ENCODE peak calls at places on chromosomes 1 and 21, in six cellular contexts. One of them, this sample, is unnamed.

GRCh38 chr1:233102381-233102780 is 152.0 kb downstream of the NTPCR start:
- DNase-seq in left ventricle myocardium inferior: no peak
- DNase-seq in substantia nigra: no peak
- DNase-seq in lower lobe of right lung: no peak
- DNase-seq in CD8-positive, alpha-beta memory T cell: no peak
- DNase-seq in HepG2: no peak
- DNase-seq in this sample: no peak

GRCh38 chr1:181318858-181319235 is 164.5 kb upstream of the CACNA1E start:
- DNase-seq in left ventricle myocardium inferior: no peak
- DNase-seq in substantia nigra: no peak
- DNase-seq in lower lobe of right lung: no peak
- DNase-seq in CD8-positive, alpha-beta memory T cell: no peak
- DNase-seq in HepG2: no peak
- DNase-seq in this sample: no peak

GRCh38 chr1:243598433-243598832 is 251.6 kb downstream of the AKT3 start:
- DNase-seq in left ventricle myocardium inferior: no peak
- DNase-seq in substantia nigra: no peak
- DNase-seq in lower lobe of right lung: no peak
- DNase-seq in CD8-positive, alpha-beta memory T cell: peak; percentile 52
- DNase-seq in HepG2: no peak
- DNase-seq in this sample: no peak

GRCh38 chr21:14414932-14415508 is 32.1 kb upstream of the HSPA13 start:
- DNase-seq in left ventricle myocardium inferior: no peak
- DNase-seq in substantia nigra: no peak
- DNase-seq in lower lobe of right lung: no peak
- DNase-seq in CD8-positive, alpha-beta memory T cell: no peak
- DNase-seq in HepG2: no peak
- DNase-seq in this sample: no peak

GRCh38 chr1:41713557-41714327 is 205.0 kb downstream of the HIVEP3 start:
- DNase-seq in left ventricle myocardium inferior: no peak
- DNase-seq in substantia nigra: no peak
- DNase-seq in lower lobe of right lung: no peak
- DNase-seq in CD8-positive, alpha-beta memory T cell: no peak
- DNase-seq in HepG2: no peak
- DNase-seq in this sample: no peak

GRCh38 chr21:43262427-43262826 is 93.6 kb downstream of the CRYAA start:
- DNase-seq in left ventricle myocardium inferior: peak; percentile 4
- DNase-seq in substantia nigra: no peak
- DNase-seq in lower lobe of right lung: peak; percentile 33
- DNase-seq in CD8-positive, alpha-beta memory T cell: peak; percentile 47
- DNase-seq in HepG2: no peak
- DNase-seq in this sample: no peak

GRCh38 chr1:204455831-204456145 is 38.8 kb downstream of the PIK3C2B start:
- DNase-seq in left ventricle myocardium inferior: no peak
- DNase-seq in substantia nigra: no peak
- DNase-seq in lower lobe of right lung: no peak
- DNase-seq in CD8-positive, alpha-beta memory T cell: no peak
- DNase-seq in HepG2: no peak
- DNase-seq in this sample: no peak

GRCh38 chr1:53368314-53369033 is 40.6 kb upstream of the LRP8 start:
- DNase-seq in left ventricle myocardium inferior: peak; percentile 42
- DNase-seq in substantia nigra: peak; percentile 44
- DNase-seq in lower lobe of right lung: no peak
- DNase-seq in CD8-positive, alpha-beta memory T cell: no peak
- DNase-seq in HepG2: no peak
- DNase-seq in this sample: no peak

GRCh38 chr1:24392604-24392946 is 21.0 kb downstream of the STPG1 start:
- DNase-seq in left ventricle myocardium inferior: no peak
- DNase-seq in substantia nigra: no peak
- DNase-seq in lower lobe of right lung: no peak
- DNase-seq in CD8-positive, alpha-beta memory T cell: no peak
- DNase-seq in HepG2: no peak
- DNase-seq in this sample: no peak

GRCh38 chr1:37100310-37100709 is 66.0 kb upstream of the GRIK3 start:
- DNase-seq in left ventricle myocardium inferior: no peak
- DNase-seq in substantia nigra: no peak
- DNase-seq in lower lobe of right lung: no peak
- DNase-seq in CD8-positive, alpha-beta memory T cell: no peak
- DNase-seq in HepG2: no peak
- DNase-seq in this sample: no peak

GRCh38 chr1:103108525-103109150 is 316 bp upstream of the COL11A1 start:
- DNase-seq in left ventricle myocardium inferior: no peak
- DNase-seq in substantia nigra: peak; percentile 66
- DNase-seq in lower lobe of right lung: no peak
- DNase-seq in CD8-positive, alpha-beta memory T cell: no peak
- DNase-seq in HepG2: no peak
- DNase-seq in this sample: no peak

GRCh38 chr1:220700591-220701179 is 10.5 kb downstream of the C1orf115 start:
- DNase-seq in left ventricle myocardium inferior: no peak
- DNase-seq in substantia nigra: peak; percentile 4
- DNase-seq in lower lobe of right lung: no peak
- DNase-seq in CD8-positive, alpha-beta memory T cell: no peak
- DNase-seq in HepG2: no peak
- DNase-seq in this sample: no peak

GRCh38 chr1:3423896-3424610 is 30.4 kb upstream of the ARHGEF16 start:
- DNase-seq in left ventricle myocardium inferior: no peak
- DNase-seq in substantia nigra: no peak
- DNase-seq in lower lobe of right lung: no peak
- DNase-seq in CD8-positive, alpha-beta memory T cell: no peak
- DNase-seq in HepG2: no peak
- DNase-seq in this sample: no peak

GRCh38 chr1:110262846-110263631 is 52.9 kb downstream of the KCNC4 start:
- DNase-seq in left ventricle myocardium inferior: no peak
- DNase-seq in substantia nigra: no peak
- DNase-seq in lower lobe of right lung: no peak
- DNase-seq in CD8-positive, alpha-beta memory T cell: no peak
- DNase-seq in HepG2: no peak
- DNase-seq in this sample: peak; percentile 23

GRCh38 chr1:229661022-229661877 is 35.2 kb downstream of the URB2 start:
- DNase-seq in left ventricle myocardium inferior: peak; percentile 77
- DNase-seq in substantia nigra: peak; percentile 82
- DNase-seq in lower lobe of right lung: peak; percentile 86
- DNase-seq in CD8-positive, alpha-beta memory T cell: peak; percentile 75
- DNase-seq in HepG2: peak; percentile 32
- DNase-seq in this sample: peak; percentile 79

GRCh38 chr1:213020016-213020415 is 4.3 kb upstream of the ANGEL2 start:
- DNase-seq in left ventricle myocardium inferior: no peak
- DNase-seq in substantia nigra: no peak
- DNase-seq in lower lobe of right lung: no peak
- DNase-seq in CD8-positive, alpha-beta memory T cell: no peak
- DNase-seq in HepG2: no peak
- DNase-seq in this sample: no peak

GRCh38 chr21:45122432-45123132 is 48.2 kb downstream of the ADARB1 start:
- DNase-seq in left ventricle myocardium inferior: no peak
- DNase-seq in substantia nigra: no peak
- DNase-seq in lower lobe of right lung: no peak
- DNase-seq in CD8-positive, alpha-beta memory T cell: no peak
- DNase-seq in HepG2: no peak
- DNase-seq in this sample: peak; percentile 54

GRCh38 chr1:48203287-48203900 is 19.1 kb upstream of the SLC5A9 start:
- DNase-seq in left ventricle myocardium inferior: no peak
- DNase-seq in substantia nigra: no peak
- DNase-seq in lower lobe of right lung: no peak
- DNase-seq in CD8-positive, alpha-beta memory T cell: no peak
- DNase-seq in HepG2: peak; percentile 33
- DNase-seq in this sample: peak; percentile 39

GRCh38 chr1:173420330-173420806 is 56.8 kb upstream of the PRDX6 start:
- DNase-seq in left ventricle myocardium inferior: peak; percentile 26
- DNase-seq in substantia nigra: peak; percentile 40
- DNase-seq in lower lobe of right lung: peak; percentile 58
- DNase-seq in CD8-positive, alpha-beta memory T cell: peak; percentile 64
- DNase-seq in HepG2: peak; percentile 64
- DNase-seq in this sample: peak; percentile 79

GRCh38 chr1:156584813-156585212 is 5.3 kb downstream of the TTC24 start:
- DNase-seq in left ventricle myocardium inferior: no peak
- DNase-seq in substantia nigra: no peak
- DNase-seq in lower lobe of right lung: no peak
- DNase-seq in CD8-positive, alpha-beta memory T cell: no peak
- DNase-seq in HepG2: peak; percentile 28
- DNase-seq in this sample: peak; percentile 67

GRCh38 chr1:115592264-115592663 is 49.5 kb upstream of the VANGL1 start:
- DNase-seq in left ventricle myocardium inferior: no peak
- DNase-seq in substantia nigra: no peak
- DNase-seq in lower lobe of right lung: no peak
- DNase-seq in CD8-positive, alpha-beta memory T cell: no peak
- DNase-seq in HepG2: no peak
- DNase-seq in this sample: no peak

GRCh38 chr1:2585318-2586092 is 1.1 kb upstream of the PRXL2B start:
- DNase-seq in left ventricle myocardium inferior: peak; percentile 68
- DNase-seq in substantia nigra: peak; percentile 79
- DNase-seq in lower lobe of right lung: peak; percentile 84
- DNase-seq in CD8-positive, alpha-beta memory T cell: peak; percentile 84
- DNase-seq in HepG2: peak; percentile 63
- DNase-seq in this sample: peak; percentile 84

GRCh38 chr1:27665016-27665651 is 6.9 kb downstream of the IFI6 start:
- DNase-seq in left ventricle myocardium inferior: no peak
- DNase-seq in substantia nigra: no peak
- DNase-seq in lower lobe of right lung: no peak
- DNase-seq in CD8-positive, alpha-beta memory T cell: no peak
- DNase-seq in HepG2: no peak
- DNase-seq in this sample: no peak

GRCh38 chr1:24935196-24935526 is 5.1 kb upstream of the RUNX3 start:
- DNase-seq in left ventricle myocardium inferior: no peak
- DNase-seq in substantia nigra: no peak
- DNase-seq in lower lobe of right lung: no peak
- DNase-seq in CD8-positive, alpha-beta memory T cell: no peak
- DNase-seq in HepG2: no peak
- DNase-seq in this sample: peak; percentile 30

DNA sequence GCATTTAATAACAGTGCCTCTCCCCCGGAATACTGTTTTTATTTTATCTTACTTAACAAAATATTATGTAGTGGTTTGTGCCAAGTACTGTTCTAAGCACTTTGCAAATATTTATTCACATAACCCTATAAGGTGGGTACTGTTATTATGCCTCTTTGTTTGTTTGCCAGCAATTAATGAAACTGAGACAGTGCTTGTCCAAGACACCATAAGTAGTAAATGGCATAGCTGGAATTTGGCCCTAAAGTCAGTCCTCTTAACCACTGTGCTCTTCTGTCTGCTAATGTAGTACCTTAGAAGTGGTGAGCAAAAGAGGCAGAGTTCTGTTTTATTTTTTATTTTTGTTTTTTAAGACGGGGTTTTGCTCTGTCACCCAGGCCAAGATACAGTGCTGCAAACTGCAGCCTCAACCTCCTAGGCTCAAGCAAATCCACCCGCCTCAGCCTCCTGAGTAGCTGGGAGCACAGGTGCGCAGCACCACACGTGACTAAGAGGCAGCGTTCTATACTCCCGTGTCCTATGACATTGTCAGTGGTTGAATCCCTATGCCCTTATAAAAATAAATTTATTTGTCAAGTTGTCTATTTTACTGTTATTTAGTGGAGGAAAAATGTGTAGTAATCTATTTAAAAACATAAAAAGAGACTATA is 165.8 kb downstream of the CLEC20A start:
- DNase-seq in left ventricle myocardium inferior: no peak
- DNase-seq in substantia nigra: no peak
- DNase-seq in lower lobe of right lung: no peak
- DNase-seq in CD8-positive, alpha-beta memory T cell: no peak
- DNase-seq in HepG2: no peak
- DNase-seq in this sample: no peak
- H3K27ac ChIP-seq in left ventricle myocardium inferior: no peak overlapping the region
- H3K27ac ChIP-seq in substantia nigra: no peak overlapping the region
- H3K27ac ChIP-seq in lower lobe of right lung: no peak overlapping the region
- H3K27ac ChIP-seq in CD8-positive, alpha-beta memory T cell: no peak overlapping the region
- H3K27ac ChIP-seq in HepG2: no peak overlapping the region
- H3K27ac ChIP-seq in this sample: no peak overlapping the region

GRCh38 chr1:113243529-113243928 is 146.8 kb upstream of the MAGI3 start:
- DNase-seq in left ventricle myocardium inferior: no peak
- DNase-seq in substantia nigra: no peak
- DNase-seq in lower lobe of right lung: no peak
- DNase-seq in CD8-positive, alpha-beta memory T cell: no peak
- DNase-seq in HepG2: no peak
- DNase-seq in this sample: no peak
- H3K27ac ChIP-seq in left ventricle myocardium inferior: no peak overlapping the region
- H3K27ac ChIP-seq in substantia nigra: no peak overlapping the region
- H3K27ac ChIP-seq in lower lobe of right lung: no peak overlapping the region
- H3K27ac ChIP-seq in CD8-positive, alpha-beta memory T cell: no peak overlapping the region
- H3K27ac ChIP-seq in HepG2: no peak overlapping the region
- H3K27ac ChIP-seq in this sample: no peak overlapping the region

GRCh38 chr1:218357211-218357892 is 12.2 kb downstream of the TGFB2 start:
- DNase-seq in left ventricle myocardium inferior: no peak
- DNase-seq in substantia nigra: no peak
- DNase-seq in lower lobe of right lung: no peak
- DNase-seq in CD8-positive, alpha-beta memory T cell: no peak
- DNase-seq in HepG2: no peak
- DNase-seq in this sample: no peak
- H3K27ac ChIP-seq in left ventricle myocardium inferior: peak overlapping the region; percentile 69
- H3K27ac ChIP-seq in substantia nigra: no peak overlapping the region
- H3K27ac ChIP-seq in lower lobe of right lung: peak overlapping the region; percentile 27
- H3K27ac ChIP-seq in CD8-positive, alpha-beta memory T cell: no peak overlapping the region
- H3K27ac ChIP-seq in HepG2: no peak overlapping the region
- H3K27ac ChIP-seq in this sample: no peak overlapping the region

GRCh38 chr1:16924919-16925477 is 3.3 kb downstream of the CROCC start:
- DNase-seq in left ventricle myocardium inferior: no peak
- DNase-seq in substantia nigra: no peak
- DNase-seq in lower lobe of right lung: peak; percentile 29
- DNase-seq in CD8-positive, alpha-beta memory T cell: no peak
- DNase-seq in HepG2: no peak
- DNase-seq in this sample: no peak

GRCh38 chr1:16927256-16927655 is 5.5 kb downstream of the CROCC start:
- DNase-seq in left ventricle myocardium inferior: no peak
- DNase-seq in substantia nigra: no peak
- DNase-seq in lower lobe of right lung: peak; percentile 28
- DNase-seq in CD8-positive, alpha-beta memory T cell: no peak
- DNase-seq in HepG2: no peak
- DNase-seq in this sample: no peak

GRCh38 chr1:16925635-16926490 is 4.1 kb downstream of the CROCC start:
- DNase-seq in left ventricle myocardium inferior: no peak
- DNase-seq in substantia nigra: no peak
- DNase-seq in lower lobe of right lung: peak; percentile 49
- DNase-seq in CD8-positive, alpha-beta memory T cell: no peak
- DNase-seq in HepG2: no peak
- DNase-seq in this sample: no peak

GRCh38 chr1:16927711-16928485 is 6.2 kb downstream of the CROCC start:
- DNase-seq in left ventricle myocardium inferior: no peak
- DNase-seq in substantia nigra: no peak
- DNase-seq in lower lobe of right lung: no peak
- DNase-seq in CD8-positive, alpha-beta memory T cell: no peak
- DNase-seq in HepG2: no peak
- DNase-seq in this sample: no peak

DNA sequence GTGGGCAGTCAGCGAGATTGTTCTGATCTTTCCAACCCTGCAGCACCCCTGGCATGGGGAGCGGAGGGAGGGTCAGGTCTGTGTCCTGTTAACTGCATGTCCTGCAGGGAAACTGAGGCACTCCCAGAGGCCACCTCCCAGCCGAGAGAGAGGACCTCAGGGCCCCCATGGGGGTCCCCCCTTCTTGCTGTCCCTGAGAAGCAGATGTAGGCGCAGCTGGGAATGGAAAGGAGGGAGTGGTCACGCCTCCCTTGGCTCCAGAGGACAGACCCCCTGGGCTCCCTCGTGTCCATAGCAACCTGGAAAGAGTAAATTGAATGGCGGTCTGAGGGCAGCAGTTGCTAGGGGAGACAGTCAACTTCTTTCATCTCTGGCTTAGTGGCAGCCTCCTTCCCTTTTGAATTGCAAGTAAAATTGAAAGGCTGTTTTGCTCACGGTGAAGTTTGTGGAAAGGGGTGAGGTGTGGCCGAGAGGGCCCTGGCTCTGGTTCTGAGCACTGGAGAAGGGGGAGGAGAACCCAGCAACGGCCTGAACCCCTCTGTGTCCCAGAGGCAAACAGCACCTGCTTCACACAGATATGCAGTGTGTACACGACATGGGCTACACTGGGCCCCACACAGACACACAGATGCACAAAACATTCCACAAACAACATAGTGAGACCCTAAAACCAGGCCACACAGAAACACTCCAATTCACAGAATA is 4.9 kb downstream of the CROCC start:
- DNase-seq in left ventricle myocardium inferior: no peak
- DNase-seq in substantia nigra: peak; percentile 26
- DNase-seq in lower lobe of right lung: peak; percentile 35
- DNase-seq in CD8-positive, alpha-beta memory T cell: no peak
- DNase-seq in HepG2: no peak
- DNase-seq in this sample: no peak
- H3K27ac ChIP-seq in left ventricle myocardium inferior: no peak overlapping the region
- H3K27ac ChIP-seq in substantia nigra: no peak overlapping the region
- H3K27ac ChIP-seq in lower lobe of right lung: no peak overlapping the region
- H3K27ac ChIP-seq in CD8-positive, alpha-beta memory T cell: no peak overlapping the region
- H3K27ac ChIP-seq in HepG2: no peak overlapping the region
- H3K27ac ChIP-seq in this sample: no peak overlapping the region

This sample was measured in OCI-LY7.